ENCODE peak calls at places on chromosome X, in five cellular contexts. Q, J, G, C and E are unnamed samples.

GRCh38 chrX:79268788-79269187 is 98.3 kb downstream of the ITM2A start:
- DNase-seq in Q (no peak), J (no peak), C (no peak), G (no peak), E (no peak)

GRCh38 chrX:39519566-39520301 is 578.0 kb downstream of the BCOR start:
- DNase-seq in J (no peak), Q (no peak), C (no peak), G (no peak), E (no peak)

GRCh38 chrX:118350221-118350620 is 4.3 kb downstream of the WDR44 start:
- DNase-seq in G (no peak), C (no peak), Q (no peak), J (no peak), E (no peak)

GRCh38 chrX:65528705-65529340 is 5.8 kb downstream of the LAS1L start:
- DNase-seq in G (peak), C (peak), J (peak), Q (peak), E (no peak)

GRCh38 chrX:120790118-120790517 is 85.5 kb downstream of the CT47B1 start:
- DNase-seq in C (no peak), G (peak), J (peak), Q (peak), E (peak)

GRCh38 chrX:46044486-46044885 is 500.7 kb downstream of the ZNF674 start:
- DNase-seq in J (no peak), Q (no peak), G (no peak), C (no peak), E (no peak)

GRCh38 chrX:153511784-153512500 is 5.5 kb upstream of the ATP2B3 start:
- DNase-seq in J (no peak), Q (no peak), G (no peak), C (no peak), E (no peak)

GRCh38 chrX:155094468-155095061 is 23.3 kb downstream of the BRCC3 start:
- DNase-seq in G (no peak), C (no peak), J (peak), Q (no peak), E (no peak)

GRCh38 chrX:31658360-31658759 is 586.5 kb upstream of the FTHL17 start:
- DNase-seq in C (no peak), G (no peak), J (no peak), Q (peak), E (no peak)

GRCh38 chrX:16155586-16155985 is 11.7 kb upstream of the MAGEB17 start:
- DNase-seq in G (no peak), Q (no peak), C (no peak), J (no peak), E (no peak)

GRCh38 chrX:153388722-153389459 is 12.3 kb downstream of the PNMA6E start:
- DNase-seq in J (no peak), G (no peak), C (no peak), Q (no peak), E (no peak)

GRCh38 chrX:65745992-65746391 is 78.5 kb downstream of the MSN start:
- DNase-seq in G (no peak), C (no peak), J (no peak), Q (no peak), E (no peak)

GRCh38 chrX:36963069-36963808 is 44.9 kb upstream of the FAM47C start:
- DNase-seq in G (no peak), J (no peak), Q (no peak), C (no peak), E (no peak)